ENCODE peak calls at places on chromosomes 3 and 15, in seven cellular contexts. N is choroid plexus epithelial cell, J is mammary epithelial cell, P is heart right ventricle, E is PC-9, V is Peyer's patch, Z is mesothelial cell of epicardium. D is an unnamed sample.

GRCh38 chr3:120561251-120562045 is 34.7 kb upstream of the NDUFB4 start:
- DNase-seq in N (peak; percentile 84), J (peak; percentile 34), P (peak; percentile 71), E (peak; percentile 64), V (peak; percentile 64), Z (peak; percentile 76), D (peak; percentile 40)

GRCh38 chr15:87756072-87756471 is 500.5 kb downstream of the NTRK3 start:
- DNase-seq in N (no peak), J (no peak), P (no peak), E (no peak), V (no peak), Z (no peak), D (no peak)

GRCh38 chr3:149494022-149494758 is 19.7 kb downstream of the TM4SF4 start:
- DNase-seq in N (peak; percentile 87), J (peak; percentile 34), P (peak; percentile 65), E (peak; percentile 51), V (peak; percentile 18), Z (peak; percentile 76), D (peak; percentile 44)

GRCh38 chr3:153163349-153164008 is 1.5 kb downstream of the RAP2B start:
- DNase-seq in N (peak; percentile 36), J (peak; percentile 49), P (peak; percentile 11), E (peak; percentile 25), V (no peak), Z (no peak), D (no peak)

GRCh38 chr3:11322931-11323330 is 50.7 kb downstream of the ATG7 start:
- DNase-seq in N (no peak), J (no peak), P (no peak), E (no peak), V (no peak), Z (no peak), D (no peak)

GRCh38 chr3:190673157-190673556 is 159.3 kb downstream of the IL1RAP start:
- DNase-seq in N (peak; percentile 25), J (no peak), P (no peak), E (no peak), V (no peak), Z (no peak), D (no peak)

GRCh38 chr3:107206141-107206540 is 171.1 kb upstream of the CCDC54 start:
- DNase-seq in N (peak; percentile 90), J (peak; percentile 58), P (peak; percentile 40), E (peak; percentile 26), V (no peak), Z (no peak), D (no peak)

GRCh38 chr15:58522865-58523264 is 91.1 kb downstream of the LIPC start:
- DNase-seq in N (no peak), J (no peak), P (no peak), E (no peak), V (no peak), Z (no peak), D (no peak)

GRCh38 chr15:101482526-101483371 is 6.8 kb downstream of the PCSK6 start:
- DNase-seq in N (no peak), J (peak; percentile 52), P (no peak), E (peak; percentile 41), V (no peak), Z (no peak), D (no peak)

GRCh38 chr3:138459619-138460535 is 25.5 kb downstream of the ESYT3 start:
- DNase-seq in N (no peak), J (no peak), P (no peak), E (no peak), V (no peak), Z (no peak), D (no peak)

GRCh38 chr3:105527949-105528348 is 161.2 kb downstream of the ALCAM start:
- DNase-seq in N (peak; percentile 71), J (peak; percentile 87), P (no peak), E (peak; percentile 12), V (no peak), Z (no peak), D (no peak)

GRCh38 chr15:61033938-61034792 is 194.9 kb downstream of the RORA start:
- DNase-seq in N (no peak), J (no peak), P (no peak), E (no peak), V (no peak), Z (no peak), D (no peak)

GRCh38 chr15:40925863-40926658 is 3.1 kb upstream of the DLL4 start:
- DNase-seq in N (no peak), J (no peak), P (no peak), E (peak; percentile 40), V (no peak), Z (peak; percentile 54), D (no peak)

GRCh38 chr3:179806177-179806576 is 153.3 kb downstream of the USP13 start:
- DNase-seq in N (no peak), J (no peak), P (no peak), E (no peak), V (no peak), Z (no peak), D (no peak)

GRCh38 chr15:70474682-70475438 is 288.5 kb downstream of the UACA start:
- DNase-seq in N (peak; percentile 93), J (peak; percentile 98), P (peak; percentile 24), E (peak; percentile 74), V (no peak), Z (no peak), D (no peak)

GRCh38 chr3:55882006-55882405 is 394.9 kb upstream of the WNT5A start:
- DNase-seq in N (no peak), J (no peak), P (no peak), E (no peak), V (no peak), Z (no peak), D (no peak)

GRCh38 chr3:31423522-31423921 is 109.2 kb upstream of the STT3B start:
- DNase-seq in N (peak; percentile 87), J (peak; percentile 57), P (no peak), E (no peak), V (no peak), Z (no peak), D (no peak)

DNA sequence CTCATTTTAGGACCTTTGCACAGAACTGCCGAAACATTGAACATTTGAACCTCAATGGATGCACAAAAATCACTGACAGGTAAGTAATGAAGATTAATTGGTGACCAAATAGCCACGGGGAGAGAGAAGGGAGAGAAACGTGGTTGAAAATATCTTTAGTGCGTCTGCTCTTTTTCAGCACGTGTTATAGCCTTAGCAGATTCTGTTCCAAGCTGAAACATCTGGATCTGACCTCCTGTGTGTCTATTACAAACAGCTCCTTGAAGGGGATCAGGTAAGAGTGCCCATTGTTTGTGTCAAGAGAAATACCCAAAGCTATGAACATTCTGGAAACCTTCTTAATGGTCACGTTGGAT is 67.1 kb downstream of the UBP1 start:
- DNase-seq in N (no peak), J (no peak), P (no peak), E (no peak), V (no peak), Z (no peak), D (no peak)
- TF ChIP-seq CTCF in N (no peak), J (no peak), P (no peak), E (no peak), V (no peak), Z (no peak), D (no peak)

GRCh38 chr3:126056681-126057546 is 27.0 kb downstream of the SLC41A3 start:
- DNase-seq in N (no peak), J (peak; percentile 17), P (peak; percentile 58), E (peak; percentile 81), V (no peak), Z (no peak), D (no peak)

GRCh38 chr3:126057547-126057819 is 26.4 kb downstream of the SLC41A3 start:
- DNase-seq in N (no peak), J (no peak), P (no peak), E (no peak), V (no peak), Z (no peak), D (no peak)

GRCh38 chr3:126054870-126055269 is 29.1 kb downstream of the SLC41A3 start:
- DNase-seq in N (no peak), J (no peak), P (no peak), E (no peak), V (no peak), Z (no peak), D (no peak)

GRCh38 chr3:126057936-126058335 is 26.0 kb downstream of the SLC41A3 start:
- DNase-seq in N (no peak), J (no peak), P (no peak), E (no peak), V (no peak), Z (no peak), D (no peak)

GRCh38 chr3:126056123-126056522 is 27.8 kb downstream of the SLC41A3 start:
- DNase-seq in N (no peak), J (no peak), P (no peak), E (no peak), V (no peak), Z (no peak), D (no peak)
- TF ChIP-seq CTCF in N (no peak), J (no peak), P (no peak), E (no peak), V (no peak), Z (no peak), D (no peak)

GRCh38 chr3:38984110-38984509 is 67.6 kb downstream of the SCN11A start:
- DNase-seq in N (no peak), J (peak; percentile 9), P (no peak), E (no peak), V (no peak), Z (no peak), D (no peak)
- TF ChIP-seq CTCF in N (no peak), J (peak; percentile 6), P (no peak), E (no peak), V (no peak), Z (no peak), D (no peak)

GRCh38 chr3:141710888-141711616 is 27.0 kb upstream of the RNF7 start:
- DNase-seq in N (peak; percentile 82), J (peak; percentile 57), P (no peak), E (no peak), V (no peak), Z (no peak), D (no peak)
- TF ChIP-seq CTCF in N (no peak), J (no peak), P (no peak), E (no peak), V (no peak), Z (no peak), D (no peak)

GRCh38 chr15:33675246-33675645 is 293.1 kb upstream of the CHRM5 start:
- DNase-seq in N (peak; percentile 52), J (peak; percentile 27), P (no peak), E (no peak), V (no peak), Z (no peak), D (no peak)
- TF ChIP-seq CTCF in N (peak; percentile 54), J (peak; percentile 61), P (no peak), E (peak; percentile 63), V (no peak), Z (no peak), D (peak; percentile 43)